ENCODE peak calls at places on chromosomes 12 and 14, in nine cellular contexts. C, M, B, L, U, P, A, T and Y are unnamed samples.

GRCh38 chr14:36020120-36021029 is 156.1 kb downstream of the PTCSC3 start:
- DNase-seq in C (no peak), M (no peak), B (no peak), L (no peak), U (peak), P (no peak), A (no peak), T (no peak), Y (no peak)

GRCh38 chr14:49975286-49975685 is 82.4 kb downstream of the ARF6 start:
- DNase-seq in C (no peak), M (no peak), B (no peak), L (no peak), U (no peak), P (no peak), A (no peak), T (no peak), Y (peak)

GRCh38 chr12:120873231-120873630 is 30.9 kb downstream of the SPPL3 start:
- DNase-seq in C (no peak), M (no peak), B (no peak), L (no peak), U (no peak), P (no peak), A (no peak), T (no peak), Y (no peak)

GRCh38 chr12:46455648-46456352 is 83.2 kb upstream of the SLC38A2 start:
- DNase-seq in C (no peak), M (no peak), B (no peak), L (peak), U (no peak), P (no peak), A (peak), T (no peak), Y (no peak)

GRCh38 chr12:114884535-114884934 is 200.6 kb upstream of the TBX3 start:
- DNase-seq in C (no peak), M (no peak), B (no peak), L (no peak), U (no peak), P (no peak), A (no peak), T (no peak), Y (peak)

GRCh38 chr12:124704619-124705018 is 137.2 kb upstream of the NCOR2 start:
- DNase-seq in C (no peak), M (no peak), B (no peak), L (no peak), U (no peak), P (no peak), A (no peak), T (no peak), Y (no peak)

GRCh38 chr12:50220357-50221061 is 53.3 kb upstream of the CERS5 start:
- DNase-seq in C (no peak), M (no peak), B (no peak), L (peak), U (no peak), P (no peak), A (peak), T (no peak), Y (peak)

GRCh38 chr14:99393059-99393655 is 87.5 kb downstream of the SETD3 start:
- DNase-seq in C (no peak), M (peak), B (no peak), L (no peak), U (no peak), P (no peak), A (peak), T (no peak), Y (peak)

GRCh38 chr12:119870462-119870861 is 6.7 kb downstream of the CIT start:
- DNase-seq in C (no peak), M (no peak), B (no peak), L (peak), U (no peak), P (no peak), A (no peak), T (no peak), Y (peak)

GRCh38 chr12:108816652-108817335 is 40.6 kb downstream of the SSH1 start:
- DNase-seq in C (no peak), M (no peak), B (no peak), L (peak), U (no peak), P (no peak), A (no peak), T (no peak), Y (no peak)

GRCh38 chr12:51270847-51271518 is 768 bp upstream of the SMAGP start:
- DNase-seq in C (no peak), M (no peak), B (no peak), L (no peak), U (no peak), P (no peak), A (peak), T (no peak), Y (peak)

GRCh38 chr14:24070285-24071143 is 848 bp upstream of the CPNE6 start:
- DNase-seq in C (no peak), M (no peak), B (no peak), L (no peak), U (no peak), P (no peak), A (no peak), T (no peak), Y (no peak)

GRCh38 chr14:105473033-105473676 is 1.5 kb upstream of the CRIP2 start:
- DNase-seq in C (peak), M (no peak), B (no peak), L (no peak), U (no peak), P (no peak), A (no peak), T (no peak), Y (no peak)

GRCh38 chr14:28661171-28661772 is 105.3 kb upstream of the FOXG1 start:
- DNase-seq in C (no peak), M (no peak), B (no peak), L (no peak), U (no peak), P (no peak), A (peak), T (no peak), Y (no peak)

GRCh38 chr12:110249716-110250225 is 31.3 kb upstream of the ATP2A2 start:
- DNase-seq in C (peak), M (no peak), B (peak), L (peak), U (no peak), P (no peak), A (peak), T (no peak), Y (no peak)

GRCh38 chr14:24196071-24197061 is 1.1 kb upstream of the TM9SF1 start:
- DNase-seq in C (no peak), M (no peak), B (no peak), L (no peak), U (no peak), P (no peak), A (no peak), T (no peak), Y (peak)

GRCh38 chr12:87304406-87304805 is 724.8 kb downstream of the C12orf50 start:
- DNase-seq in C (no peak), M (peak), B (no peak), L (no peak), U (no peak), P (no peak), A (no peak), T (no peak), Y (no peak)

GRCh38 chr12:40106202-40106533 is 287 bp upstream of the SLC2A13 start:
- DNase-seq in C (no peak), M (no peak), B (no peak), L (no peak), U (no peak), P (no peak), A (no peak), T (no peak), Y (no peak)

GRCh38 chr12:42904683-42905418 is 315.3 kb upstream of the PRICKLE1 start:
- DNase-seq in C (no peak), M (no peak), B (no peak), L (no peak), U (no peak), P (no peak), A (no peak), T (no peak), Y (no peak)

DNA sequence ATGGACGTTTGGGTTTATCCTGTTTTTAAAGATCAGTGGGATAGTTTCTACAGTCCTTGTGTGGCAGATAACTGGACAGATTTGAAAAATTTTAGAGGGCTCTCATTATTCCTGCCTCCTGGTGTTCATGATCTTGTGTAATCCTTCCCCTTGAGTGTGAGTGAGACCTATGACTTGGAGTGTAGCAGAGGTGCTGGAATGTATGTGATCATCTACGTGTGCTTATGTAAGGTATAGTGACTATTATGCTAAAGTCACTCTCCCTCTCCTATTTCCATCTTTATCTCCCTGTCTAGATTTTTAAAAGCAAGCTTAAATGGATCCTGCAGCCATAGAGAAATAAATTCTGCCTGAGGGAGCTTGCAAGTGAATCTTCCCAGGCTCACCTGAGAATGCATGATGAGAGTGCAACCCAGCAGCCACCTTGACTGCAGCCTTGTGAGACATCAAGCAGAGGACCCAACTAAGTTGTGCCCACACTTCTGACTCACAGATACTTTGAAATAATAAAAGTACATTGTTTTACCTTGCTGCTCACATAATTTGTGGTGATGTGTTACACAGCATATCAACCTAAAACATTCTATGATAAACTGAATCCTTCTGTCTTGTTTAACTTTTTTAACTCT is 3.2 kb upstream of the OLR1 start:
- DNase-seq in C (no peak), M (no peak), B (no peak), L (no peak), U (no peak), P (no peak), A (no peak), T (no peak), Y (no peak)
- H3K4me3 ChIP-seq in C (no peak), M (no peak), B (no peak), L (no peak), U (no peak), P (no peak), A (no peak), T (no peak), Y (no peak)

DNA sequence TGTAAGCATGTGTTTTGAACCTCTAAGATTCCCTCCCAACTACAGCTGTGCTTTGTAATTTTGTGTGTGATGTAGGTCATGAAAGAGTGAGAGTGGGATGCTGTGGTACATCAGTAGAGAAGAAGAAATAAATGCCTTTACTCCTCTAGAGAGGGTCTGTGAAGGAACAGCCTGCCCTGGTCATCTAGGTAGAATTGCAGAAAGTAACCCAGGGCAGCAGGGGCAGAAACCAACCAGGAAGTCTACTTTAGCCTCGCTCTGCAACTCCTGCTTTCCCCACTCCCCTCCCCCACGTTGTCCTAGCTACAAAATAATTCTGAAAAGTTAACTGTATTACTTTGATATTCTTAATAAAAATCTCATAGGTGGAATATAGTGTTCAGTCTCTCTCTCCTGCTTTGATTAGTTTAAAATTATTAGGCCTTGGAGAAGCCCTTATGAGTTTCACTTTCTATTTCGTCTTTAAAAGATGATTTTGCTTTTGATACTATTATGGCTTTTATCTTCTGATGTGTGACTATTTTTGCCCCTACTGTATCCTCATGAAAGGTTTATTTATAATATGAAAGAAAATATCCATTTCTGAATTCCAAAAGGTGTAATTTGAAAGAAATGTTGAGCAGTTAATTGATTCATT is 7.6 kb downstream of the TBK1 start:
- DNase-seq in C (peak), M (no peak), B (no peak), L (no peak), U (no peak), P (no peak), A (no peak), T (no peak), Y (peak)
- H3K4me3 ChIP-seq in C (peak), M (no peak), B (no peak), L (no peak), U (no peak), P (peak), A (no peak), T (no peak), Y (peak)

DNA sequence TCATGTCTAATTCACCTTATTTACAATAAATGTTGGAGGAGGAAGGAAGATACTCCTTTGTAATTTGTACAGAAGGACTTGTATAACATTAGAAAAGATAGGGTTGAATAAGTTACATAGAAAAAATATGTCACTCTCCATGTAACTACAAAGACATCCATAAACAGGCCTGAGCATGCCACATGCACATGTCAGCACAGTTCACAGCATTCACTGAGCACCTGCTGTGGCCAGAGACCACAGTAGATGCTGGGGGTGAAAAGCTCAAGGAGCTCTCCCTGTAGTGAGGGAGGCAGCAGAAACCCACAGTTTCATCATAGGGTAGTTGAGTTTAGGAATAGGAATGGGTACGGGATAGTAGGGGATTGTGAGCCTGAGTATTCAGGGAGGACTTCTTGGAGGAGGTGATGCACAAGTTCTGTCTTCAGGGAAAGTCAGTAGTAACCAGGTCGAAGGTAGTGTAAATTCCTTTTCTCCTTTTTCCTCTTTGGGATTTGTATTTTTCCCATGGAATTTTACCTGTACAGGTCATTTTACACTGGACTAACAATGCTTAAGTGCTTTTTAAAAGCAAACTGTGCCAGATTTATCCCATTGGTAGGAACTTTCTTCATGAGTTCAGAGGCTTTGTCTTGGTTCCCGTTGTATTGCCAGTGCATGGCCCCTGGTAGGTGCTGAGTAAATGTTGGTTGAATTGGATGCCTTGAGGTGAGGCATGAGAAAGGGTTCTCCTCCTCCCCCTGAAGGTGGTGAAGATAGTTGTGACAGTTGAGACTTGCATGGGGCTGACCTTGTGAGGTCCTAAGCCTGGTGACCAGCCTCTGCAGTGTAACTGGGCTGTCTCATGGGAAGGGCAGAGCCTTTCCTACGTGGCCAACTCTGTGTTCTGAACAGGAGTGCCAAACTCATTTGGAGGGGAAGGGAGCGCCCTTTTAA is 20.2 kb downstream of the PRKCH start:
- DNase-seq in C (no peak), M (no peak), B (no peak), L (no peak), U (no peak), P (no peak), A (no peak), T (no peak), Y (no peak)
- H3K4me3 ChIP-seq in C (no peak), M (no peak), B (no peak), L (no peak), U (no peak), P (no peak), A (no peak), T (no peak), Y (no peak)

GRCh38 chr12:53096089-53096741 is 1.3 kb upstream of the IGFBP6 start:
- DNase-seq in C (peak), M (no peak), B (peak), L (no peak), U (no peak), P (peak), A (peak), T (peak), Y (peak)
- H3K4me3 ChIP-seq in C (peak), M (no peak), B (no peak), L (no peak), U (no peak), P (peak), A (peak), T (no peak), Y (peak)

GRCh38 chr12:102957339-102958050 is at the start of gene ASCL1:
- DNase-seq in C (no peak), M (no peak), B (no peak), L (no peak), U (no peak), P (no peak), A (no peak), T (no peak), Y (peak)

GRCh38 chr12:102956738-102957338 is 636 bp upstream of the ASCL1 start:
- DNase-seq in C (no peak), M (no peak), B (no peak), L (no peak), U (no peak), P (no peak), A (no peak), T (no peak), Y (no peak)

GRCh38 chr12:102959391-102959790 is 1.9 kb downstream of the ASCL1 start:
- DNase-seq in C (no peak), M (no peak), B (no peak), L (no peak), U (no peak), P (no peak), A (no peak), T (no peak), Y (no peak)

GRCh38 chr12:102958073-102958829 is 777 bp downstream of the ASCL1 start:
- DNase-seq in C (no peak), M (peak), B (peak), L (no peak), U (peak), P (no peak), A (no peak), T (no peak), Y (peak)

DNA sequence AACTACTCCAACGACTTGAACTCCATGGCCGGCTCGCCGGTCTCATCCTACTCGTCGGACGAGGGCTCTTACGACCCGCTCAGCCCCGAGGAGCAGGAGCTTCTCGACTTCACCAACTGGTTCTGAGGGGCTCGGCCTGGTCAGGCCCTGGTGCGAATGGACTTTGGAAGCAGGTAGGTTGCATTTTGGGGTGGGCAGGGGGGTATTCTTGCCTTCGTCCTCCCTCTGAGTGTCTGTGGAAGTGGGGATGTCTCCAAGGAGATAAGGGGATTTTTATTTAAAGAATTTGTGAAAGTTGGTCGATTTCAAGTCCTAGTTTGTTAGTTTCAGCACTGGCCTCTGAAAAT is 1.3 kb downstream of the ASCL1 start:
- DNase-seq in C (no peak), M (no peak), B (no peak), L (no peak), U (no peak), P (no peak), A (no peak), T (no peak), Y (no peak)
- H3K4me3 ChIP-seq in C (peak), M (peak), B (no peak), L (no peak), U (peak), P (peak), A (no peak), T (no peak), Y (no peak)

DNA sequence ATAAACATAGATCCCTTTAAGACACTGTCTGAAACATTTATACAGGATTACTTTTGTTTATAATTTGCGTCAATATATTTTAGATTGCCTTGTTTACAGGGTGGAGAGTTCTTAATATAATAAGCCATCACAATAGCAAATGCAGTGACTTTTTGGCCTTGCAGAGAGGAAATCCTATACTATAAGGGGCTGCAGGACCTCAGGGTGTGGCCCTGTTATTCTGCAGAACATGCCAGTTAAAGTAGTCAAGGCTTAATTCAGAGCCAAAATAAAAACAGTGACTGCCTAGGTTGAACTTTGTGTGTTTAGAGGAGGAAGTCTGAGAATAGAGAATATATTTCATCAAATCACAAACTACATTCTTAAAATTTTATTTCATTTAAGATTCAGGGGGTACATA is 381.6 kb downstream of the DUSP6 start:
- DNase-seq in C (no peak), M (no peak), B (no peak), L (no peak), U (no peak), P (no peak), A (no peak), T (no peak), Y (no peak)
- H3K4me3 ChIP-seq in C (no peak), M (no peak), B (no peak), L (no peak), U (no peak), P (no peak), A (no peak), T (no peak), Y (no peak)

GRCh38 chr12:6959376-6960290 is 8.5 kb downstream of the PTPN6 start:
- DNase-seq in C (peak), M (no peak), B (peak), L (no peak), U (no peak), P (no peak), A (no peak), T (no peak), Y (no peak)
- H3K4me3 ChIP-seq in C (no peak), M (no peak), B (no peak), L (no peak), U (no peak), P (no peak), A (no peak), T (no peak), Y (no peak)

GRCh38 chr12:103456006-103456405 is 39.8 kb downstream of the C12orf42 start:
- DNase-seq in C (no peak), M (no peak), B (no peak), L (no peak), U (no peak), P (no peak), A (no peak), T (no peak), Y (no peak)
- H3K4me3 ChIP-seq in C (no peak), M (no peak), B (no peak), L (no peak), U (no peak), P (no peak), A (no peak), T (no peak), Y (no peak)